ENCODE peak calls at places on chromosomes 6 and 20, in nine cellular contexts. T, F, I, C, D, P, R, Z and Q are unnamed samples.

GRCh38 chr20:37846573-37846972 is 56.4 kb upstream of the VSTM2L start:
- DNase-seq in T (no peak), F (peak), I (peak), C (no peak), D (no peak), P (no peak), R (no peak), Z (no peak), Q (no peak)

GRCh38 chr6:1607557-1608221 is 2.0 kb upstream of the FOXC1 start:
- DNase-seq in T (no peak), F (peak), I (peak), C (no peak), D (no peak), P (no peak), R (peak), Z (peak), Q (no peak)

GRCh38 chr6:163415176-163415619 is 680 bp downstream of the QKI start:
- DNase-seq in T (peak), F (peak), I (no peak), C (peak), D (no peak), P (peak), R (no peak), Z (no peak), Q (no peak)

GRCh38 chr6:162151050-162151658 is 576.4 kb downstream of the PRKN start:
- DNase-seq in T (no peak), F (no peak), I (no peak), C (no peak), D (peak), P (no peak), R (peak), Z (no peak), Q (no peak)

GRCh38 chr6:87901613-87902012 is 146.0 kb upstream of the SPACA1 start:
- DNase-seq in T (no peak), F (no peak), I (no peak), C (no peak), D (no peak), P (no peak), R (no peak), Z (no peak), Q (no peak)

GRCh38 chr6:85390775-85391174 is 59.1 kb upstream of the NT5E start:
- DNase-seq in T (no peak), F (no peak), I (no peak), C (no peak), D (no peak), P (no peak), R (peak), Z (no peak), Q (no peak)

GRCh38 chr20:61271273-61272221 is 19.5 kb downstream of the CDH4 start:
- DNase-seq in T (no peak), F (no peak), I (peak), C (no peak), D (no peak), P (no peak), R (no peak), Z (no peak), Q (no peak)

GRCh38 chr6:3162067-3162497 is 4.7 kb upstream of the TUBB2A start:
- DNase-seq in T (no peak), F (peak), I (no peak), C (no peak), D (no peak), P (no peak), R (peak), Z (no peak), Q (no peak)

GRCh38 chr6:99592900-99593299 is 13.7 kb upstream of the PRDM13 start:
- DNase-seq in T (no peak), F (no peak), I (no peak), C (no peak), D (no peak), P (no peak), R (peak), Z (no peak), Q (no peak)

GRCh38 chr6:12324741-12325140 is 34.6 kb downstream of the EDN1 start:
- DNase-seq in T (no peak), F (peak), I (no peak), C (no peak), D (no peak), P (no peak), R (no peak), Z (peak), Q (no peak)

GRCh38 chr6:16635810-16636602 is 125.3 kb downstream of the ATXN1 start:
- DNase-seq in T (no peak), F (peak), I (no peak), C (no peak), D (peak), P (no peak), R (peak), Z (peak), Q (no peak)

GRCh38 chr6:121435444-121436069 is at the start of gene GJA1:
- DNase-seq in T (no peak), F (peak), I (no peak), C (peak), D (peak), P (no peak), R (peak), Z (no peak), Q (no peak)

GRCh38 chr20:10747019-10747418 is 73.2 kb upstream of the JAG1 start:
- DNase-seq in T (no peak), F (no peak), I (no peak), C (no peak), D (no peak), P (no peak), R (no peak), Z (no peak), Q (no peak)

GRCh38 chr20:26276811-26277210 is 580.2 kb upstream of the ZNF337 start:
- DNase-seq in T (no peak), F (peak), I (peak), C (no peak), D (no peak), P (no peak), R (peak), Z (no peak), Q (no peak)

GRCh38 chr20:56440346-56441007 is 27.9 kb upstream of the RTF2 start:
- DNase-seq in T (peak), F (no peak), I (no peak), C (no peak), D (no peak), P (no peak), R (no peak), Z (no peak), Q (peak)

GRCh38 chr20:46088409-46089075 is 1.2 kb downstream of the NCOA5 start:
- DNase-seq in T (no peak), F (no peak), I (no peak), C (no peak), D (no peak), P (no peak), R (peak), Z (peak), Q (no peak)

GRCh38 chr6:169702640-169703246 is 817 bp downstream of the C6orf120 start:
- DNase-seq in T (no peak), F (no peak), I (peak), C (peak), D (no peak), P (peak), R (peak), Z (peak), Q (peak)

GRCh38 chr6:26122402-26122792 is 35.2 kb downstream of the HFE start:
- DNase-seq in T (no peak), F (peak), I (no peak), C (no peak), D (no peak), P (no peak), R (peak), Z (peak), Q (no peak)

GRCh38 chr20:13029687-13030510 is 21.1 kb downstream of the SPTLC3 start:
- DNase-seq in T (no peak), F (peak), I (no peak), C (no peak), D (peak), P (no peak), R (peak), Z (peak), Q (no peak)

GRCh38 chr20:33199026-33199425 is 18.1 kb upstream of the BPIFA3 start:
- DNase-seq in T (no peak), F (no peak), I (no peak), C (no peak), D (no peak), P (no peak), R (no peak), Z (no peak), Q (no peak)

GRCh38 chr20:62723351-62723750 is 14.7 kb downstream of the NTSR1 start:
- DNase-seq in T (no peak), F (no peak), I (peak), C (no peak), D (no peak), P (no peak), R (no peak), Z (no peak), Q (no peak)

GRCh38 chr6:42294759-42295158 is 77.1 kb upstream of the MRPS10 start:
- DNase-seq in T (no peak), F (no peak), I (no peak), C (no peak), D (peak), P (no peak), R (peak), Z (peak), Q (no peak)

GRCh38 chr6:124679392-124679791 is 282.8 kb upstream of the RNF217 start:
- DNase-seq in T (no peak), F (no peak), I (no peak), C (no peak), D (peak), P (no peak), R (peak), Z (no peak), Q (no peak)

GRCh38 chr20:24970743-24971142 is 21.7 kb downstream of the CST7 start:
- DNase-seq in T (no peak), F (no peak), I (no peak), C (no peak), D (no peak), P (no peak), R (no peak), Z (no peak), Q (no peak)

GRCh38 chr20:37552415-37552814 is 24.7 kb upstream of the BLCAP start:
- DNase-seq in T (no peak), F (peak), I (no peak), C (no peak), D (no peak), P (no peak), R (peak), Z (no peak), Q (no peak)

GRCh38 chr6:5905431-5906339 is 101.0 kb downstream of the NRN1 start:
- DNase-seq in T (no peak), F (no peak), I (no peak), C (no peak), D (peak), P (no peak), R (peak), Z (no peak), Q (no peak)

GRCh38 chr6:105087571-105088211 is 92.1 kb downstream of the POPDC3 start:
- DNase-seq in T (no peak), F (peak), I (peak), C (no peak), D (peak), P (no peak), R (peak), Z (peak), Q (no peak)

GRCh38 chr20:44745560-44746366 is at the start of gene KCNK15:
- DNase-seq in T (peak), F (peak), I (no peak), C (peak), D (no peak), P (peak), R (peak), Z (no peak), Q (no peak)

GRCh38 chr6:37614059-37614940 is 83.4 kb downstream of the MDGA1 start:
- DNase-seq in T (no peak), F (no peak), I (no peak), C (no peak), D (no peak), P (no peak), R (no peak), Z (no peak), Q (no peak)